ENCODE peak calls at places on chromosomes 11 and 22, in five cellular contexts. H is globus pallidus, R is foreskin fibroblast, B is NCI-H1930, F is dorsolateral prefrontal cortex. W is an unnamed sample.

GRCh38 chr11:10032991-10033390 is 261.0 kb downstream of the SBF2 start:
- DNase-seq in B (no peak), H (no peak), F (no peak), R (peak), W (no peak)

GRCh38 chr11:113954235-113954634 is 20.7 kb upstream of the HTR3A start:
- DNase-seq in F (no peak), H (no peak), R (no peak), B (no peak), W (no peak)

GRCh38 chr22:41442240-41442792 is 4.3 kb downstream of the TOB2 start:
- DNase-seq in B (no peak), F (no peak), R (no peak), H (peak), W (no peak)

GRCh38 chr11:86608251-86608799 is 64.1 kb downstream of the ME3 start:
- DNase-seq in F (peak), R (peak), B (no peak), H (peak), W (no peak)

GRCh38 chr11:2744166-2744565 is 44.4 kb upstream of the KCNQ1OT1 start:
- DNase-seq in F (peak), R (no peak), B (no peak), H (no peak), W (no peak)

GRCh38 chr11:110430267-110431211 is 791 bp downstream of the FDX1 start:
- DNase-seq in B (no peak), H (peak), F (peak), R (no peak), W (no peak)

GRCh38 chr11:121661796-121662508 is 209.2 kb upstream of the SORL1-AS1 start:
- DNase-seq in B (peak), F (no peak), R (peak), H (no peak), W (no peak)

GRCh38 chr22:42991010-42991651 is 23.8 kb downstream of the PACSIN2 start:
- DNase-seq in B (no peak), F (no peak), R (peak), H (no peak), W (no peak)

GRCh38 chr11:57405271-57405890 is 14.9 kb upstream of the PRG2 start:
- DNase-seq in B (no peak), R (no peak), F (no peak), H (no peak), W (no peak)

GRCh38 chr11:63534895-63535461 is 1.6 kb upstream of the PLAAT4 start:
- DNase-seq in B (no peak), R (no peak), F (no peak), H (no peak), W (no peak)

GRCh38 chr11:122895591-122895990 is 13.0 kb downstream of the JHY start:
- DNase-seq in F (no peak), R (no peak), B (peak), H (no peak), W (no peak)

GRCh38 chr11:36292311-36292722 is 3.1 kb upstream of the COMMD9 start:
- DNase-seq in R (no peak), F (no peak), H (peak), B (no peak), W (peak)

GRCh38 chr11:130478881-130479280 is 30.4 kb downstream of the ADAMTS15 start:
- DNase-seq in H (no peak), R (no peak), F (no peak), B (no peak), W (no peak)